ENCODE peak calls at places on chromosomes 2 and 18, in six cellular contexts. M is dorsolateral prefrontal cortex, G is cardiac muscle cell, B is K562, O is thyroid gland, N is SK-N-SH. H is an unnamed sample.

GRCh38 chr2:187581125-187581896 is 27.1 kb upstream of the TFPI start:
- DNase-seq in M (no peak), G (peak; percentile 64), B (peak; percentile 76), O (no peak), N (peak; percentile 8), H (peak; percentile 46)

GRCh38 chr2:9087151-9087681 is 83.7 kb upstream of the MBOAT2 start:
- DNase-seq in M (no peak), G (no peak), B (no peak), O (no peak), N (no peak), H (no peak)

GRCh38 chr2:24026233-24026632 is 16.3 kb downstream of the MFSD2B start:
- DNase-seq in M (no peak), G (no peak), B (no peak), O (no peak), N (no peak), H (no peak)

GRCh38 chr2:96506016-96506906 is 1.1 kb upstream of the NEURL3 start:
- DNase-seq in M (no peak), G (no peak), B (no peak), O (no peak), N (peak; percentile 3), H (no peak)

GRCh38 chr2:58054264-58054663 is 7.7 kb downstream of the VRK2 start:
- DNase-seq in M (no peak), G (no peak), B (no peak), O (no peak), N (no peak), H (peak; percentile 60)

GRCh38 chr18:63356272-63356896 is 10.6 kb downstream of the KDSR start:
- DNase-seq in M (no peak), G (no peak), B (no peak), O (no peak), N (no peak), H (peak; percentile 55)

GRCh38 chr2:1705557-1706076 is 38.7 kb downstream of the PXDN start:
- DNase-seq in M (no peak), G (no peak), B (no peak), O (no peak), N (no peak), H (no peak)

GRCh38 chr2:61898810-61899209 is 6.7 kb upstream of the COMMD1 start:
- DNase-seq in M (no peak), G (peak; percentile 39), B (peak; percentile 35), O (no peak), N (peak; percentile 35), H (peak; percentile 36)

GRCh38 chr2:24382363-24383021 is 22.2 kb upstream of the ITSN2 start:
- DNase-seq in M (no peak), G (peak; percentile 80), B (peak; percentile 80), O (peak; percentile 64), N (peak; percentile 88), H (peak; percentile 60)

GRCh38 chr2:42961385-42961800 is 169.0 kb upstream of the HAAO start:
- DNase-seq in M (no peak), G (no peak), B (no peak), O (peak; percentile 39), N (no peak), H (no peak)

GRCh38 chr2:53549497-53549896 is 218.1 kb upstream of the CHAC2 start:
- DNase-seq in M (no peak), G (peak; percentile 1), B (no peak), O (no peak), N (no peak), H (no peak)

GRCh38 chr2:46970334-46971288 is 55.0 kb upstream of the MCFD2 start:
- DNase-seq in M (no peak), G (no peak), B (no peak), O (peak; percentile 87), N (no peak), H (peak; percentile 94)

GRCh38 chr18:32922951-32923430 is 150.2 kb upstream of the KLHL14 start:
- DNase-seq in M (no peak), G (no peak), B (no peak), O (no peak), N (no peak), H (no peak)

GRCh38 chr2:177692828-177693269 is 300.3 kb downstream of the AGPS start:
- DNase-seq in M (no peak), G (no peak), B (peak; percentile 46), O (no peak), N (no peak), H (peak; percentile 77)

GRCh38 chr2:69138793-69139510 is 126.0 kb downstream of the ANTXR1 start:
- DNase-seq in M (no peak), G (no peak), B (no peak), O (no peak), N (no peak), H (peak; percentile 91)

GRCh38 chr2:28080911-28081310 is 190.4 kb downstream of the BABAM2 start:
- DNase-seq in M (peak; percentile 30), G (no peak), B (no peak), O (no peak), N (no peak), H (no peak)

GRCh38 chr2:71736091-71736878 is 282.9 kb downstream of the DYSF start:
- DNase-seq in M (no peak), G (no peak), B (no peak), O (peak; percentile 60), N (no peak), H (no peak)

GRCh38 chr2:235463893-235464292 is 29.9 kb upstream of the AGAP1 start:
- DNase-seq in M (no peak), G (peak; percentile 66), B (peak; percentile 68), O (peak; percentile 95), N (no peak), H (no peak)

GRCh38 chr18:59055345-59056032 is 84.2 kb upstream of the SEC11C start:
- DNase-seq in M (no peak), G (peak; percentile 18), B (no peak), O (no peak), N (no peak), H (no peak)

GRCh38 chr2:37215255-37215654 is 16.1 kb downstream of the CEBPZ start:
- DNase-seq in M (no peak), G (no peak), B (no peak), O (no peak), N (no peak), H (no peak)

GRCh38 chr2:98514879-98515570 is 70.4 kb downstream of the INPP4A start:
- DNase-seq in M (no peak), G (no peak), B (peak; percentile 29), O (no peak), N (no peak), H (peak; percentile 14)

DNA sequence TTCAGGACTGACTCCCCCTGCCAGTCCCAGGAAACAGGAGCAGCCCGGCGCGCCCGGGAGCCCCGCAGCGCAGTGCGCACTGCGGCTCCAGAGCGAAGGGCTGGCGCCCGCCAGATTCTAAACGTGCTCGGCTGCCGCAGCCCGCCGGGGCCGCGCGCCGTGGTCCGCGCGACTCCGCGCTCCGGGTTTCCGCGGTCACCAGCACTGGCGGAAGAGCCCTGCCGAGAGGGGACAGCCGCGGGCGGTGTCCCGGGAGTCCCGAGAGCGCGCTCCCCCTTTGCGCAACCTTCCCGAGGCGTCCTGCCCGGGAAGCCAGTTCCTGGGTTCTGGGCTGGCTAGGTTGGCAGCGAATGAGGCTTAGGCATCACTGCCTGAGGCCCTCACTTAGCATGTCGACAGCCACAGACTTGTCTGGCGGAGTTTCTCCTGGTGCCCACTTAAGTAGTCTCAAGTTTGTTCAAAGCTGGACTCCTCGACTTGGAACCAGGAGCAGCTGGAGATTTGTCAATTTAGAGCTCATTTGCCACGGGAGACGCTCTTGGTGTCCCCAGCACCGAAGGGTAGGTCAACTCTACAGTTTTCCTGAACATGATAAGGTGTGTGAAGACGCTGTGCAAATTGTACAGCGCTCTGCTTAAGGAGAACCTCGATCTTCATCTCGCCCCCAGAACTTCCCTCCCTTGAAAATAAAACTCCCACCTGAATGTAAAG is 1.5 kb upstream of the VSNL1 start:
- DNase-seq in M (peak; percentile 43), G (peak; percentile 88), B (peak; percentile 43), O (peak; percentile 84), N (peak; percentile 87), H (peak; percentile 87)
- H3K27me3 ChIP-seq in M (peaks cover 30% of the 10 kb centered on the region), G (peaks cover 51% of the 10 kb centered on the region), B (peaks cover 41% of the 10 kb centered on the region), O (no peaks in the 10 kb centered on the region), N (peaks cover 19% of the 10 kb centered on the region), H (no peaks in the 10 kb centered on the region)

GRCh38 chr2:218891275-218892135 is 10.9 kb downstream of the WNT10A start:
- DNase-seq in M (no peak), G (no peak), B (no peak), O (no peak), N (no peak), H (no peak)

GRCh38 chr2:218892693-218893348 is 12.2 kb downstream of the WNT10A start:
- DNase-seq in M (peak; percentile 52), G (peak; percentile 77), B (peak; percentile 51), O (peak; percentile 74), N (peak; percentile 92), H (peak; percentile 66)

GRCh38 chr2:218894168-218895157 is 13.8 kb downstream of the WNT10A start:
- DNase-seq in M (no peak), G (no peak), B (no peak), O (no peak), N (peak; percentile 37), H (peak; percentile 72)

GRCh38 chr2:218895326-218895725 is 14.7 kb downstream of the WNT10A start:
- DNase-seq in M (no peak), G (no peak), B (no peak), O (no peak), N (peak; percentile 28), H (peak; percentile 69)

DNA sequence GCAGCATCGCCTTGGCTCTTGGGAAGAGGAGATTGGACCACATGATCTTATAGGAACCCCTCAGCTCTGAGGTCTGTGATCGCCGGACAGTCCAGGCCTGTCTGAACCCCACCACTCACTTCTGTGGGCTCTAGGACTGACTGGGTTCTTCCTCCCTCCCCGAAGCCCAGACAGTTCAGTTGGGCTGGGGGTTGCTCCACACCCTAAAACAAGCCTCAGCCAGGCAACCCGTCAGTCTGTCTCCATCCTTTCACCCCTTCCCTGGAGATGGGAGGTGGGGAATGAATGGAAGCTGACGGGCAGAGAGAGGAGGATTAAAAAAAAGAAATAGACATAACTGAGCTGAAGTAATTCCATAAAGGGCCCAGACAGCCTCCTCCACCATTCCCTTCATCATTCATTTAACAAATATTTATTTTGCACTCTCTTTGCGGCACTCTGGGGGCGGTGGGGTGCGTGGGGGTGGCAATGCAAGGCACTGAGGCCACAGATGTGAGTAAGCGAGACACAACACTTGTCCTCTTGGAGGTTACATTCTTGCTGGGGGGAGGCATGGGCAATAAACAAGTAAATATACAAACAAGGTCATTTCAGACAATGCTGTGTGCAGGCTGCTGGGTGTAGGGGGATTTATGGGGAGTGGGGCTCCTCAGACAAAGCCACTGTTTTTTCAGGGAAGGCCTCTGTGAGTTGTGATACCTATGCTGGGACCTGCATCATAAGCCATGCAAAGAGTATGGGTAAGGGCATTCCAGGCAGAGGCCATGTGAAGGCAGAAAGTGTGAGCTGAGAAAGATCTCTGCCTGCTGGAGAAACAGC is 12.9 kb downstream of the WNT10A start:
- DNase-seq in M (no peak), G (no peak), B (no peak), O (no peak), N (peak; percentile 22), H (no peak)
- H3K4me3 ChIP-seq in M (peak overlapping the region; percentile 61), G (peak overlapping the region; percentile 23), B (no peak overlapping the region), O (no peak overlapping the region), N (peak overlapping the region; percentile 57), H (peak overlapping the region; percentile 34)

GRCh38 chr2:120223034-120223912 is at the start of gene TMEM185B:
- DNase-seq in M (peak; percentile 85), G (peak; percentile 85), B (peak; percentile 87), O (peak; percentile 89), N (peak; percentile 100), H (peak; percentile 62)
- TF ChIP-seq CTCF in M (peak; percentile 18), G (peak; percentile 34), B (no peak), O (peak; percentile 52), N (peak; percentile 42), H (peak; percentile 69)

DNA sequence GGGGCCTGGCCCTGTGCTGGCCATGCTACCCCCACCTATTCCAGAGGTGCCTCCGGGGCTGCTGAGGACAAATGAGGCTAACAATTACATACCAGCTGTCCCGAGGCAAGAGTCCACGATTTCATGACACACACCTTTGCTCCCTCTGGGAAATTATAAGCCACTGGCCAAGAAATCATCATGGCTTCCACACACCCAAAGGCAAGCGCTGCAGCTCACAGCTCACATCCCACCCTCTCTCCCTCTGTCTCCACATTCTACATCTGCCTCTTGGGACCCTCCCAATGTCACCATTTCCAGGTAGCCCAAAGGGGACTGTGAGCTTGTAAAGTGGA is 134.4 kb downstream of the HDAC4 start:
- DNase-seq in M (no peak), G (no peak), B (no peak), O (no peak), N (no peak), H (no peak)
- H3K27me3 ChIP-seq in M (no peaks in the 10 kb centered on the region), G (no peaks in the 10 kb centered on the region), B (no peaks in the 10 kb centered on the region), O (no peaks in the 10 kb centered on the region), N (no peaks in the 10 kb centered on the region), H (no peaks in the 10 kb centered on the region)

H was measured in bronchial epithelial cell.